ENCODE peak calls at places on chromosome 17, in five cellular contexts. J is body of pancreas, R is A549, N is K562, W is prostate gland. G is an unnamed sample.

GRCh38 chr17:37489197-37490001 is at the start of gene DUSP14:
- DNase-seq in W (peak), N (peak), J (peak), R (peak), G (peak)

GRCh38 chr17:19343671-19344151 is 18.8 kb downstream of the B9D1 start:
- DNase-seq in N (no peak), J (no peak), R (no peak), W (no peak), G (peak)

GRCh38 chr17:320809-321385 is 31.7 kb downstream of the RPH3AL start:
- DNase-seq in N (no peak), J (no peak), W (no peak), R (no peak), G (no peak)

GRCh38 chr17:44193326-44194084 is 6.2 kb downstream of the ATXN7L3 start:
- DNase-seq in J (no peak), W (no peak), R (no peak), N (no peak), G (no peak)

GRCh38 chr17:42603318-42603717 is 5.9 kb downstream of the RETREG3 start:
- DNase-seq in N (no peak), J (no peak), W (no peak), R (no peak), G (no peak)

GRCh38 chr17:38705803-38706624 is 941 bp downstream of the MLLT6 start:
- DNase-seq in R (peak), W (peak), N (peak), J (peak), G (peak)

GRCh38 chr17:54901230-54901847 is 687 bp downstream of the TOM1L1 start:
- DNase-seq in N (peak), W (no peak), J (peak), R (peak), G (no peak)

GRCh38 chr17:48513097-48513496 is 17.7 kb downstream of the HOXB1 start:
- DNase-seq in N (peak), J (no peak), W (no peak), R (no peak), G (no peak)

GRCh38 chr17:20914658-20915057 is 128.2 kb downstream of the USP22 start:
- DNase-seq in J (no peak), R (no peak), W (no peak), N (no peak), G (peak)

GRCh38 chr17:65041518-65041917 is 15.0 kb downstream of the GNA13 start:
- DNase-seq in N (no peak), W (no peak), R (no peak), J (no peak), G (no peak)

GRCh38 chr17:45976755-45977505 is 22.1 kb upstream of the STH start:
- DNase-seq in J (no peak), R (no peak), W (no peak), N (peak), G (no peak)

GRCh38 chr17:10435096-10435495 is 13.3 kb upstream of the MYH8 start:
- DNase-seq in N (no peak), R (no peak), J (no peak), W (no peak), G (no peak)

GRCh38 chr17:71936977-71937376 is 183.8 kb upstream of the SOX9 start:
- DNase-seq in R (no peak), W (no peak), N (no peak), J (no peak), G (no peak)

GRCh38 chr17:69166957-69167356 is 25.3 kb upstream of the ABCA6 start:
- DNase-seq in J (no peak), N (no peak), R (no peak), W (no peak), G (no peak)

GRCh38 chr17:30975042-30975820 is 4.4 kb downstream of the RNF135 start:
- DNase-seq in N (no peak), R (no peak), W (no peak), J (no peak), G (no peak)

GRCh38 chr17:79835470-79835899 is 3.8 kb downstream of the CBX4 start:
- DNase-seq in N (no peak), W (no peak), J (no peak), R (no peak), G (no peak)

GRCh38 chr17:8057691-8058114 is 18.8 kb downstream of the ALOX15B start:
- DNase-seq in R (peak), N (peak), W (peak), J (peak), G (peak)

GRCh38 chr17:50095626-50096037 is 481 bp downstream of the PDK2 start:
- DNase-seq in W (no peak), J (no peak), R (no peak), N (no peak), G (no peak)

GRCh38 chr17:57276621-57277020 is 20.3 kb downstream of the MSI2 start:
- DNase-seq in N (no peak), J (no peak), R (no peak), W (no peak), G (no peak)

GRCh38 chr17:15216481-15216880 is 48.6 kb downstream of the PMP22 start:
- DNase-seq in J (no peak), N (no peak), W (no peak), R (no peak), G (no peak)
- TF ChIP-seq POLR2A in J (no peak), N (no peak), W (no peak), R (no peak), G (no peak)

GRCh38 chr17:17496189-17497064 is at the start of gene RASD1:
- DNase-seq in R (peak), W (peak), N (peak), J (peak), G (peak)
- H3K27ac ChIP-seq in R (peak), W (peak), N (peak), J (peak), G (peak)

GRCh38 chr17:6938637-6939036 is 57.2 kb upstream of the ALOX12 start:
- DNase-seq in R (no peak), J (no peak), W (no peak), N (no peak), G (no peak)

GRCh38 chr17:6940186-6940649 is 55.6 kb upstream of the ALOX12 start:
- DNase-seq in R (no peak), J (no peak), W (no peak), N (peak), G (no peak)

GRCh38 chr17:6947745-6948144 is 48.1 kb upstream of the ALOX12 start:
- DNase-seq in W (no peak), J (no peak), R (no peak), N (no peak), G (no peak)

GRCh38 chr17:6936370-6937028 is 59.4 kb upstream of the ALOX12 start:
- DNase-seq in W (no peak), J (peak), R (no peak), N (no peak), G (no peak)

GRCh38 chr17:6941989-6942388 is 53.9 kb upstream of the ALOX12 start:
- DNase-seq in W (no peak), J (no peak), R (no peak), N (no peak), G (no peak)
- TF ChIP-seq POLR2A in W (no peak), J (no peak), R (no peak), N (no peak), G (no peak)

GRCh38 chr17:47119746-47120520 is 69.2 kb downstream of the CDC27 start:
- DNase-seq in J (no peak), N (no peak), R (no peak), W (no peak), G (no peak)
- H3K27ac ChIP-seq in J (no peak), N (no peak), R (no peak), W (no peak), G (no peak)